ENCODE peak calls at places on chromosomes 13 and 19, in five cellular contexts. G, A, B, M and L are unnamed samples.

GRCh38 chr13:97307882-97308624 is 85.9 kb downstream of the MBNL2 start:
- DNase-seq in G (no peak), A (no peak), B (peak), M (no peak), L (no peak)

GRCh38 chr19:56174550-56174949 is 1.3 kb upstream of the GALP start:
- DNase-seq in G (no peak), A (no peak), B (no peak), M (no peak), L (no peak)

GRCh38 chr13:34174671-34175145 is 356.8 kb downstream of the RFC3 start:
- DNase-seq in G (no peak), A (no peak), B (no peak), M (no peak), L (no peak)

GRCh38 chr13:103436057-103436654 is 369.9 kb upstream of the SLC10A2 start:
- DNase-seq in G (no peak), A (no peak), B (no peak), M (no peak), L (no peak)

GRCh38 chr19:39265321-39265916 is 2.8 kb upstream of the IFNL2 start:
- DNase-seq in G (no peak), A (peak), B (no peak), M (no peak), L (peak)

GRCh38 chr19:3683866-3684816 is 16.1 kb downstream of the PIP5K1C start:
- DNase-seq in G (no peak), A (no peak), B (no peak), M (no peak), L (peak)

GRCh38 chr19:32675720-32676185 is at the start of gene RGS9BP:
- DNase-seq in G (peak), A (peak), B (peak), M (no peak), L (peak)

GRCh38 chr13:94233401-94233800 is 246.1 kb downstream of the DCT start:
- DNase-seq in G (no peak), A (no peak), B (no peak), M (peak), L (no peak)

GRCh38 chr19:34188388-34188787 is 16.1 kb downstream of the LSM14A start:
- DNase-seq in G (no peak), A (no peak), B (no peak), M (no peak), L (no peak)

GRCh38 chr13:38636756-38637155 is 50.1 kb upstream of the FREM2 start:
- DNase-seq in G (no peak), A (no peak), B (peak), M (no peak), L (no peak)

GRCh38 chr13:111874981-111875380 is 192.0 kb upstream of the SOX1 start:
- DNase-seq in G (no peak), A (no peak), B (no peak), M (no peak), L (peak)

GRCh38 chr13:113557013-113557412 is 27.5 kb upstream of the TFDP1 start:
- DNase-seq in G (no peak), A (no peak), B (no peak), M (no peak), L (no peak)

GRCh38 chr13:98222081-98222554 is 45.0 kb upstream of the RNF113B start:
- DNase-seq in G (no peak), A (no peak), B (peak), M (no peak), L (no peak)

GRCh38 chr19:1189419-1189818 is 15.4 kb upstream of the SBNO2 start:
- DNase-seq in G (peak), A (no peak), B (no peak), M (no peak), L (no peak)

GRCh38 chr19:54160182-54160811 is 776 bp upstream of the LENG1 start:
- DNase-seq in G (no peak), A (peak), B (no peak), M (no peak), L (no peak)

GRCh38 chr19:29564574-29565005 is 38.8 kb downstream of the VSTM2B start:
- DNase-seq in G (no peak), A (no peak), B (peak), M (no peak), L (no peak)

GRCh38 chr19:35240322-35240721 is 8.5 kb upstream of the LSR start:
- DNase-seq in G (no peak), A (no peak), B (no peak), M (no peak), L (no peak)

GRCh38 chr13:42211704-42212103 is 60.2 kb upstream of the AKAP11 start:
- DNase-seq in G (no peak), A (no peak), B (no peak), M (no peak), L (no peak)